ENCODE peak calls at places on chromosomes 11 and 22, in seven cellular contexts. One of them, this sample, is unnamed.

GRCh38 chr11:128523616-128524015 is 63.7 kb downstream of the ETS1 start:
- DNase-seq in lung: no peak
- DNase-seq in adrenal gland: no peak
- DNase-seq in gastrocnemius medialis: no peak
- DNase-seq in neural progenitor cell: no peak
- DNase-seq in AG04450: no peak
- DNase-seq in AG10803: peak
- DNase-seq in this sample: no peak

GRCh38 chr11:88631497-88631896 is 294.0 kb upstream of the CTSC start:
- DNase-seq in gastrocnemius medialis: no peak
- DNase-seq in AG10803: no peak
- DNase-seq in lung: no peak
- DNase-seq in neural progenitor cell: peak
- DNase-seq in AG04450: no peak
- DNase-seq in adrenal gland: no peak
- DNase-seq in this sample: no peak

GRCh38 chr11:82365351-82365750 is 368.3 kb downstream of the FAM181B start:
- DNase-seq in neural progenitor cell: no peak
- DNase-seq in lung: no peak
- DNase-seq in AG10803: no peak
- DNase-seq in gastrocnemius medialis: no peak
- DNase-seq in adrenal gland: no peak
- DNase-seq in AG04450: no peak
- DNase-seq in this sample: no peak

GRCh38 chr22:33605201-33605600 is 315.1 kb downstream of the LARGE1 start:
- DNase-seq in AG04450: no peak
- DNase-seq in adrenal gland: no peak
- DNase-seq in gastrocnemius medialis: no peak
- DNase-seq in AG10803: peak
- DNase-seq in lung: no peak
- DNase-seq in neural progenitor cell: no peak
- DNase-seq in this sample: no peak

GRCh38 chr11:18369398-18369797 is 25.0 kb upstream of the LDHA start:
- DNase-seq in lung: no peak
- DNase-seq in AG04450: no peak
- DNase-seq in gastrocnemius medialis: peak
- DNase-seq in adrenal gland: no peak
- DNase-seq in neural progenitor cell: no peak
- DNase-seq in AG10803: no peak
- DNase-seq in this sample: no peak

GRCh38 chr11:117796456-117797428 is at the start of gene DSCAML1:
- DNase-seq in gastrocnemius medialis: no peak
- DNase-seq in lung: no peak
- DNase-seq in neural progenitor cell: peak
- DNase-seq in AG04450: no peak
- DNase-seq in adrenal gland: no peak
- DNase-seq in AG10803: no peak
- DNase-seq in this sample: no peak

GRCh38 chr22:44634426-44635321 is 67.3 kb upstream of the PRR5 start:
- DNase-seq in neural progenitor cell: no peak
- DNase-seq in AG04450: no peak
- DNase-seq in AG10803: no peak
- DNase-seq in lung: no peak
- DNase-seq in gastrocnemius medialis: no peak
- DNase-seq in adrenal gland: no peak
- DNase-seq in this sample: no peak

GRCh38 chr11:65117206-65118096 is at the start of gene ZNHIT2:
- DNase-seq in AG04450: peak
- DNase-seq in lung: peak
- DNase-seq in adrenal gland: peak
- DNase-seq in gastrocnemius medialis: peak
- DNase-seq in AG10803: peak
- DNase-seq in neural progenitor cell: peak
- DNase-seq in this sample: peak

GRCh38 chr11:118415739-118416068 is 14.3 kb downstream of the ATP5MG start:
- DNase-seq in adrenal gland: peak
- DNase-seq in lung: no peak
- DNase-seq in AG10803: peak
- DNase-seq in AG04450: peak
- DNase-seq in gastrocnemius medialis: peak
- DNase-seq in neural progenitor cell: peak
- DNase-seq in this sample: no peak

GRCh38 chr11:134661660-134662059 is 249.6 kb upstream of the B3GAT1 start:
- DNase-seq in AG10803: no peak
- DNase-seq in gastrocnemius medialis: no peak
- DNase-seq in neural progenitor cell: no peak
- DNase-seq in adrenal gland: peak
- DNase-seq in lung: peak
- DNase-seq in AG04450: no peak
- DNase-seq in this sample: no peak

GRCh38 chr22:37145415-37146385 is 4.0 kb downstream of the IL2RB start:
- DNase-seq in neural progenitor cell: no peak
- DNase-seq in lung: no peak
- DNase-seq in gastrocnemius medialis: no peak
- DNase-seq in adrenal gland: no peak
- DNase-seq in AG10803: no peak
- DNase-seq in AG04450: no peak
- DNase-seq in this sample: no peak

GRCh38 chr22:37148742-37149665 is 712 bp downstream of the IL2RB start:
- DNase-seq in adrenal gland: no peak
- DNase-seq in neural progenitor cell: no peak
- DNase-seq in AG04450: no peak
- DNase-seq in gastrocnemius medialis: no peak
- DNase-seq in lung: no peak
- DNase-seq in AG10803: no peak
- DNase-seq in this sample: no peak

GRCh38 chr22:37147186-37147990 is 2.3 kb downstream of the IL2RB start:
- DNase-seq in neural progenitor cell: no peak
- DNase-seq in adrenal gland: no peak
- DNase-seq in AG10803: peak
- DNase-seq in lung: no peak
- DNase-seq in gastrocnemius medialis: no peak
- DNase-seq in AG04450: no peak
- DNase-seq in this sample: no peak

GRCh38 chr22:37148031-37148651 is 1.6 kb downstream of the IL2RB start:
- DNase-seq in gastrocnemius medialis: no peak
- DNase-seq in AG10803: no peak
- DNase-seq in AG04450: no peak
- DNase-seq in adrenal gland: no peak
- DNase-seq in neural progenitor cell: no peak
- DNase-seq in lung: no peak
- DNase-seq in this sample: no peak

DNA sequence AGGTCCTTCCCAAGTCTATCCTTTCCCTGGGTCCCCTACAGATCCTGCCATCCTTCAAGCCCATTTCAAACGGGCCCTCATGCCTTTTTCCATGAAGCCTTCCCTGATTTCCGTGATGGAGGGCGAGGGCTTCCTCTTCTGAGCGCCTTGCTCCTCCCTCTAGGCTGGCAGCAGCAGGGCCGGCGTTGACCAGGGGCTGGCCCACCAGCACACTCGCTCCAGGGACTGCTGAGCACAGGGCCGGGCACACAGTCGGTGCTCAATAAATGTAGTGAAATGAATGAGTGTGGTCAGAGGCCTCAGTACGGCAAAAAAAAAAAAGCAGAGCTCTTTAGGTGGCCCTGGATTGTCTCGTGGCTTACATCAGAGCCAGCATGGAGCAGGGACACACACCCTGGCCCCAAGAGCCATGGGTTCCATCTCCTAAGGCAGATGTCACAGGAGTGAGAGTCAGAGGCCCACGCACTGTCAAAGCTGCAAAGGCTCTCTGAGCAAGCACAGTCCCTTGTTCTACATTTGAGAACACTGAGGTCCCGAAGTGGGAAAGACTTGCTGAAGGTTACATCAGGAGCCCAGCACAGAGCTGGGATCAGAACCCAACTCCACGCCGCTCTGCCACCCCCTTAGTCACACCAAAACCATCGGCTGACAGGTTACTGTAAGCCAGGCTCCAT is 3.1 kb downstream of the IL2RB start:
- DNase-seq in AG04450: no peak
- DNase-seq in gastrocnemius medialis: no peak
- DNase-seq in lung: no peak
- DNase-seq in neural progenitor cell: no peak
- DNase-seq in AG10803: no peak
- DNase-seq in adrenal gland: no peak
- DNase-seq in this sample: no peak
- H3K4me3 ChIP-seq in AG04450: no peak
- H3K4me3 ChIP-seq in gastrocnemius medialis: no peak
- H3K4me3 ChIP-seq in lung: no peak
- H3K4me3 ChIP-seq in neural progenitor cell: no peak
- H3K4me3 ChIP-seq in AG10803: no peak
- H3K4me3 ChIP-seq in adrenal gland: no peak
- H3K4me3 ChIP-seq in this sample: peak

GRCh38 chr11:122812612-122813011 is 25.7 kb upstream of the CRTAM start:
- DNase-seq in lung: no peak
- DNase-seq in adrenal gland: no peak
- DNase-seq in gastrocnemius medialis: no peak
- DNase-seq in neural progenitor cell: no peak
- DNase-seq in AG04450: no peak
- DNase-seq in AG10803: no peak
- DNase-seq in this sample: no peak

GRCh38 chr11:122816701-122817100 is 21.6 kb upstream of the CRTAM start:
- DNase-seq in gastrocnemius medialis: no peak
- DNase-seq in lung: no peak
- DNase-seq in AG10803: no peak
- DNase-seq in AG04450: no peak
- DNase-seq in adrenal gland: no peak
- DNase-seq in neural progenitor cell: no peak
- DNase-seq in this sample: no peak

GRCh38 chr11:122815900-122816299 is 22.4 kb upstream of the CRTAM start:
- DNase-seq in gastrocnemius medialis: no peak
- DNase-seq in adrenal gland: no peak
- DNase-seq in neural progenitor cell: no peak
- DNase-seq in lung: no peak
- DNase-seq in AG04450: no peak
- DNase-seq in AG10803: no peak
- DNase-seq in this sample: no peak

GRCh38 chr11:122813176-122813917 is 25.0 kb upstream of the CRTAM start:
- DNase-seq in lung: no peak
- DNase-seq in AG04450: no peak
- DNase-seq in neural progenitor cell: peak
- DNase-seq in adrenal gland: no peak
- DNase-seq in AG10803: no peak
- DNase-seq in gastrocnemius medialis: no peak
- DNase-seq in this sample: no peak

GRCh38 chr11:122814401-122814800 is 23.9 kb upstream of the CRTAM start:
- DNase-seq in gastrocnemius medialis: no peak
- DNase-seq in AG10803: no peak
- DNase-seq in neural progenitor cell: no peak
- DNase-seq in adrenal gland: no peak
- DNase-seq in AG04450: no peak
- DNase-seq in lung: no peak
- DNase-seq in this sample: no peak
- TF ChIP-seq CTCF in gastrocnemius medialis: no peak
- TF ChIP-seq CTCF in AG10803: no peak
- TF ChIP-seq CTCF in neural progenitor cell: peak
- TF ChIP-seq CTCF in adrenal gland: no peak
- TF ChIP-seq CTCF in AG04450: peak
- TF ChIP-seq CTCF in lung: no peak
- TF ChIP-seq CTCF in this sample: peak

GRCh38 chr22:49632199-49633009 is 195.3 kb downstream of the BRD1 start:
- DNase-seq in lung: peak
- DNase-seq in neural progenitor cell: peak
- DNase-seq in AG10803: peak
- DNase-seq in AG04450: no peak
- DNase-seq in gastrocnemius medialis: no peak
- DNase-seq in adrenal gland: peak
- DNase-seq in this sample: no peak
- H3K4me3 ChIP-seq in lung: no peak
- H3K4me3 ChIP-seq in neural progenitor cell: peak
- H3K4me3 ChIP-seq in AG10803: peak
- H3K4me3 ChIP-seq in AG04450: peak
- H3K4me3 ChIP-seq in gastrocnemius medialis: peak
- H3K4me3 ChIP-seq in adrenal gland: no peak
- H3K4me3 ChIP-seq in this sample: no peak

GRCh38 chr11:60912223-60912850 is 1.6 kb upstream of the TMEM109 start:
- DNase-seq in lung: no peak
- DNase-seq in neural progenitor cell: peak
- DNase-seq in AG10803: no peak
- DNase-seq in AG04450: no peak
- DNase-seq in gastrocnemius medialis: no peak
- DNase-seq in adrenal gland: no peak
- DNase-seq in this sample: no peak

GRCh38 chr11:60914620-60915249 is 777 bp downstream of the TMEM109 start:
- DNase-seq in gastrocnemius medialis: peak
- DNase-seq in neural progenitor cell: peak
- DNase-seq in adrenal gland: no peak
- DNase-seq in lung: no peak
- DNase-seq in AG04450: no peak
- DNase-seq in AG10803: peak
- DNase-seq in this sample: peak

GRCh38 chr11:60912851-60913550 is 957 bp upstream of the TMEM109 start:
- DNase-seq in adrenal gland: no peak
- DNase-seq in lung: no peak
- DNase-seq in AG10803: no peak
- DNase-seq in gastrocnemius medialis: no peak
- DNase-seq in neural progenitor cell: peak
- DNase-seq in AG04450: no peak
- DNase-seq in this sample: no peak

GRCh38 chr11:60915250-60915914 is 1.4 kb downstream of the TMEM109 start:
- DNase-seq in AG04450: no peak
- DNase-seq in adrenal gland: peak
- DNase-seq in AG10803: peak
- DNase-seq in gastrocnemius medialis: peak
- DNase-seq in neural progenitor cell: peak
- DNase-seq in lung: peak
- DNase-seq in this sample: peak

DNA sequence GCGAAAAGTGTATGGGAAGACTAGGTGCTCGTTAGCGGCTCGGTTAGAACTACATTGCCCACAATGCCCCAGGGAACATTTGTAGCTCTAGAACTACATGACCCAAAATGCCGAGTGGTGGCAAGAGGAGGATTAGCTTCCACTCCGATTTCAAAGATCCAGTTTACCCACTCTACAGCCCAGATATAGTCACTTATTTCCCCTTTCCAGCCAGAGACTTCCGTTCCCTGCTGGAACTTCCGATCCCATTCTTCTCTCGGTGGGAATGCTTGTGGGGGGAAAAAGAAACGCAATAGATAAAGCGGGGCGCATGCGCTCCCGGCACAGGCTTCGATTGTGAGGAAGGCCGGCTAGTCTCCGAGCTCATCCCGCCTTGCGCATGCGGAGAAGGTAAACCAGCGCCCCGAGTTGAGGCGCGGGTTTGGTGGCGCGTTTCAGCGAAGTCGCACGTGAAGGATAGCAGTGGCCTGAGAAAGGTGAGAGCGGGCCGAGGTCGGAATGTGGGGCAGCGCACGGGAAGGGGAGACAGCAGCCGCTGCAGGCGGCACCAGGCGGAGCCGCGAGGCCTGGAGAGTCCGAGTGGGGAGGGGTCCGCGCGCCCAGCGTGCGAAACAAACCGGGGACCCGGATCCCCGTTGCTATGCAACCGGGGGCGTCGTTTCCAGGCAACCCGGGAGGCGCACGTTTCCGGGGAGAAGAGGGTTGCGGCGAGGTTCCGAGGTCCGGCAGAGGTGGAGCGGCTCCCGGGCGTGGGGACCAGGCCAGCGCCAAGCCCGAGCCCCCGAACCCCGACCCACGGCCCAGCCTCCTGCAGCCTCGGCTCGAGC is at the start of gene TMEM109:
- DNase-seq in adrenal gland: peak
- DNase-seq in neural progenitor cell: peak
- DNase-seq in AG04450: peak
- DNase-seq in lung: peak
- DNase-seq in gastrocnemius medialis: peak
- DNase-seq in AG10803: peak
- DNase-seq in this sample: peak
- TF ChIP-seq CTCF in adrenal gland: no peak
- TF ChIP-seq CTCF in neural progenitor cell: peak
- TF ChIP-seq CTCF in AG04450: no peak
- TF ChIP-seq CTCF in lung: no peak
- TF ChIP-seq CTCF in gastrocnemius medialis: no peak
- TF ChIP-seq CTCF in AG10803: no peak
- TF ChIP-seq CTCF in this sample: no peak